ENCODE peak calls at places on chromosome 18, in eight cellular contexts. P is activated B cell treated with CpG ODN at 0.5 μM for 24 hours, K is mammary epithelial cell, D is omental fat pad, M is foreskin keratinocyte, F is fibroblast of mammary gland, U is PC-9, V is AG04450. I is an unnamed sample.

GRCh38 chr18:8188196-8188595 is 421.0 kb upstream of the RAB12 start:
- DNase-seq in P (no peak), K (no peak), D (no peak), M (peak; percentile 46), F (peak; percentile 29), U (no peak), V (peak; percentile 67), I (no peak)

GRCh38 chr18:36717422-36718110 is 111.2 kb downstream of the TPGS2 start:
- DNase-seq in P (no peak), K (no peak), D (no peak), M (no peak), F (no peak), U (no peak), V (no peak), I (peak; percentile 62)

GRCh38 chr18:61187971-61188370 is 145.3 kb upstream of the CDH20 start:
- DNase-seq in P (no peak), K (no peak), D (no peak), M (no peak), F (no peak), U (no peak), V (no peak), I (no peak)

GRCh38 chr18:12076424-12077140 is 17.1 kb upstream of the ANKRD62 start:
- DNase-seq in P (no peak), K (peak; percentile 52), D (no peak), M (no peak), F (peak; percentile 14), U (no peak), V (no peak), I (no peak)

GRCh38 chr18:79916546-79917350 is 34.7 kb downstream of the SLC66A2 start:
- DNase-seq in P (no peak), K (no peak), D (peak; percentile 4), M (no peak), F (no peak), U (no peak), V (no peak), I (peak; percentile 76)

GRCh38 chr18:23330423-23330822 is 122.7 kb upstream of the RIOK3 start:
- DNase-seq in P (peak; percentile 29), K (no peak), D (no peak), M (peak; percentile 55), F (no peak), U (no peak), V (no peak), I (no peak)

GRCh38 chr18:63736856-63737255 is 34.1 kb downstream of the SERPINB11 start:
- DNase-seq in P (no peak), K (peak; percentile 88), D (no peak), M (peak; percentile 54), F (peak; percentile 25), U (peak; percentile 87), V (no peak), I (no peak)

GRCh38 chr18:31791817-31792579 is 31.3 kb upstream of the SLC25A52 start:
- DNase-seq in P (no peak), K (no peak), D (no peak), M (no peak), F (no peak), U (no peak), V (no peak), I (no peak)

GRCh38 chr18:23105581-23106219 is 29.6 kb upstream of the CABLES1 start:
- DNase-seq in P (no peak), K (no peak), D (no peak), M (no peak), F (no peak), U (peak; percentile 55), V (no peak), I (no peak)

GRCh38 chr18:35460719-35461118 is 37.0 kb downstream of the INO80C start:
- DNase-seq in P (no peak), K (peak; percentile 45), D (no peak), M (no peak), F (peak; percentile 62), U (peak; percentile 49), V (peak; percentile 54), I (no peak)

GRCh38 chr18:58397385-58398132 is 231.3 kb downstream of the ALPK2 start:
- DNase-seq in P (no peak), K (no peak), D (no peak), M (no peak), F (no peak), U (no peak), V (no peak), I (no peak)

GRCh38 chr18:23529597-23529996 is 26.3 kb downstream of the RMC1 start:
- DNase-seq in P (no peak), K (peak; percentile 91), D (no peak), M (peak; percentile 89), F (peak; percentile 86), U (peak; percentile 90), V (no peak), I (no peak)

GRCh38 chr18:79664525-79665125 is 15.0 kb upstream of the CTDP1 start:
- DNase-seq in P (no peak), K (peak; percentile 66), D (no peak), M (peak; percentile 86), F (peak; percentile 37), U (peak; percentile 84), V (peak; percentile 29), I (no peak)

GRCh38 chr18:58572181-58572580 is 56.7 kb downstream of the ALPK2 start:
- DNase-seq in P (no peak), K (peak; percentile 89), D (no peak), M (peak; percentile 96), F (peak; percentile 100), U (peak; percentile 40), V (peak; percentile 98), I (peak; percentile 34)

GRCh38 chr18:47975105-47975504 is 44.6 kb upstream of the SMAD2 start:
- DNase-seq in P (no peak), K (no peak), D (no peak), M (no peak), F (no peak), U (no peak), V (no peak), I (no peak)

GRCh38 chr18:57437782-57438668 is 2.9 kb downstream of the ONECUT2 start:
- DNase-seq in P (peak; percentile 17), K (peak; percentile 62), D (no peak), M (no peak), F (peak; percentile 66), U (peak; percentile 72), V (no peak), I (no peak)

GRCh38 chr18:49247786-49248185 is 212.7 kb downstream of the DYM start:
- DNase-seq in P (no peak), K (no peak), D (no peak), M (no peak), F (no peak), U (peak; percentile 63), V (no peak), I (no peak)

GRCh38 chr18:58166278-58166844 is 122.3 kb downstream of the NEDD4L start:
- DNase-seq in P (no peak), K (no peak), D (no peak), M (no peak), F (no peak), U (no peak), V (no peak), I (no peak)

DNA sequence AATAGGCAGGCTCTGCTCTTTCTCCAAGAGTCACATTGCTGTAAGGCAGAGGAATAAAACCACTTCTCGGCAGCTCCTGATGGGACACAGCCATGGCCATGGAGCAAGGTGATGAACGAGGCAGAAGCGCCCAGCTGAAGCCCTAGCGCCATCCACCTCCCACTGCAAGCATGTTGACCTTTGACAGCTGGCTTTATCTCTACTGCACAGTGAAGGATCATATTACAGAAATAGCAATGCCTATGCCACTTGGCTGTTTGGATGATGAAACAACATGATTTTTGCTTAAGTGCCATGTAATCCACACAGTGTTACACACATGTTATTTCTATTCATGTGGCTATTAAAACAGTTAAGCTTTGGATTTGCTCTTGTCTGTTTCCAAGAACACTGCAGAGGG is 167.7 kb downstream of the VAPA start:
- DNase-seq in P (no peak), K (no peak), D (no peak), M (no peak), F (no peak), U (no peak), V (no peak), I (no peak)
- TF ChIP-seq CTCF in P (no peak), K (no peak), D (no peak), M (no peak), F (no peak), U (no peak), V (no peak), I (no peak)

GRCh38 chr18:21682276-21683051 is 22.1 kb downstream of the ABHD3 start:
- DNase-seq in P (no peak), K (peak; percentile 11), D (no peak), M (peak; percentile 7), F (peak; percentile 85), U (no peak), V (peak; percentile 8), I (no peak)

GRCh38 chr18:21680148-21680547 is 24.4 kb downstream of the ABHD3 start:
- DNase-seq in P (no peak), K (no peak), D (no peak), M (no peak), F (no peak), U (no peak), V (no peak), I (no peak)

GRCh38 chr18:21684731-21685130 is 19.8 kb downstream of the ABHD3 start:
- DNase-seq in P (no peak), K (no peak), D (no peak), M (no peak), F (no peak), U (no peak), V (no peak), I (no peak)

DNA sequence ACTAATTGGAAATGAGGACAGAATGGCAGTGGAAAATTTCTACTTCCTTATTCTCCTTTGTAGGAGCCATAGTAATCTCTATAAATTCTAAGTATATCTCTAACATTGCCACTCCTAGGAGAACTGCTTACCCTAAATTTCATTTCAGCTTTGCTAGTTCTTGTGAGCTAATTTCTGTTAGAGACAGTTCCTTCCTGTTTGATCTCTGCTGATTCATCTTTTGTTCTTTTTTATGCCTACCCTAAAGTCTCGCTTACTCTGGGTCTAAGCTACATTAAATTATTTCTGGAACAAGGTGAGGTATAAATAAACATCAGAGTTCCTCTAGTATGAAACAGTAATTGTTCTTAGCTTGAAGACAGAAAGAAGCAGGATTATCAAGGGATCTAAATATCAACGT is 25.7 kb downstream of the ABHD3 start:
- DNase-seq in P (no peak), K (no peak), D (no peak), M (no peak), F (no peak), U (no peak), V (no peak), I (no peak)
- TF ChIP-seq CTCF in P (no peak), K (no peak), D (no peak), M (no peak), F (no peak), U (no peak), V (no peak), I (no peak)

DNA sequence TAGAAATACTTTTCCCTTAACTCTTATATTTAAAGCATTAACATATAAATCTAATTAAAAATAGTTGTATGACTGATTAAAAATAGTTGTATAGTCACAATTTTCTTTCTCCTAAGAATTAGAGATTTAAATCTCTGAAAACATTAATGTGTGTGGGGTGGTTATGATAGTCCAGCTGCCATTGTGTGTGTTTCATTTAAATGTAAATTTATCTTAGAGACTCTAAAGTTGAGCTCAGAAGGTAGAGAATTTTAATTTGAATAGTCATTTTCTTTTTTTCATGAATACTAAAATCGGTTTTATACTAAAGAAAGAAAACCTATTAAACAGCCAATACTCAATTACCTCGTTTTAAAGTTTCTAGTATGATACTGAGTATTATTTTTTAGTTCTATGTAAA is 18.6 kb downstream of the GREB1L start:
- DNase-seq in P (no peak), K (no peak), D (no peak), M (no peak), F (no peak), U (no peak), V (no peak), I (no peak)
- TF ChIP-seq CTCF in P (no peak), K (no peak), D (no peak), M (no peak), F (no peak), U (no peak), V (no peak), I (no peak)

GRCh38 chr18:40529478-40529877 is 1425.6 kb upstream of the PIK3C3 start:
- DNase-seq in P (no peak), K (peak; percentile 49), D (no peak), M (peak; percentile 56), F (peak; percentile 14), U (no peak), V (no peak), I (no peak)
- TF ChIP-seq CTCF in P (no peak), K (peak; percentile 42), D (no peak), M (peak; percentile 61), F (no peak), U (peak; percentile 22), V (no peak), I (peak; percentile 32)

I was measured in osteocyte.